ENCODE peak calls at places on chromosomes 2 and 18, in four cellular contexts. A is tibial nerve, D is Peyer's patch, S is ascending aorta. U is an unnamed sample.

GRCh38 chr18:43805646-43806194 is 528.4 kb upstream of the SYT4 start:
- DNase-seq in A (no peak), S (no peak), D (no peak), U (no peak)

GRCh38 chr2:72175636-72176035 is 28.0 kb upstream of the CYP26B1 start:
- DNase-seq in D (no peak), A (no peak), S (no peak), U (no peak)

GRCh38 chr2:31235504-31235902 is 1.6 kb downstream of the EHD3 start:
- DNase-seq in D (no peak), S (peak; percentile 79), A (no peak), U (no peak)

GRCh38 chr2:207166349-207167128 is 791 bp upstream of the KLF7 start:
- DNase-seq in D (peak; percentile 73), A (peak; percentile 76), S (peak; percentile 85), U (no peak)

GRCh38 chr2:73268831-73269685 is 15.2 kb downstream of the FBXO41 start:
- DNase-seq in S (no peak), D (peak; percentile 71), A (no peak), U (no peak)

GRCh38 chr2:189096769-189097447 is 82.7 kb downstream of the COL5A2 start:
- DNase-seq in D (no peak), A (no peak), S (no peak), U (no peak)

GRCh38 chr18:35178260-35178659 is 62.6 kb upstream of the ZNF397 start:
- DNase-seq in D (no peak), S (no peak), A (no peak), U (no peak)

GRCh38 chr2:210318891-210319290 is 3.9 kb upstream of the MYL1 start:
- DNase-seq in S (no peak), D (no peak), A (no peak), U (no peak)

GRCh38 chr2:69214898-69215297 is 172.1 kb downstream of the GFPT1 start:
- DNase-seq in D (no peak), A (peak; percentile 41), S (no peak), U (no peak)

GRCh38 chr2:195575879-195576391 is 81.1 kb upstream of the SLC39A10 start:
- DNase-seq in A (peak; percentile 24), S (no peak), D (peak; percentile 86), U (no peak)
- TF ChIP-seq CTCF in A (peak; percentile 19), S (no peak), D (no peak), U (no peak)

GRCh38 chr2:155368934-155369333 is 670.4 kb downstream of the KCNJ3 start:
- DNase-seq in S (no peak), A (no peak), D (no peak), U (no peak)
- TF ChIP-seq CTCF in S (no peak), A (peak; percentile 33), D (no peak), U (no peak)

DNA sequence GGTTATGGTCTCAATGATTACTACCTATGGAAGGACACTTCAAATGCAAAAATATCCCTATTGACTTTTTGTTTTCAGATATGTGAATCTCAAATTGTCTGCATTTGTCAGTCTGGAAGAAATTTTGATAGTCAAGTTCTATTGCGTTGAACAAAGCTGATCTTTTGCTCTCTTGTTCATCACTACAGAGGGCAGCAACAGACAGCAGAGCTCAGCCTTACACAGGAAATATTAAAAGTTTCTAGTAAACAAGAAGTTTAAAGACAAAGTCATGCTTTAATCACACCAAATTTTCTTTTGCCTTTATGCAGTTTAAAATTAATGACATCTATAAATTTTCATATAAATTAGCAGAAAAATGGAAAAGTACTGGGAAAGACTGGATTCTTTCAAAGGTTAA is 617.5 kb downstream of the NR4A2 start:
- DNase-seq in A (no peak), S (no peak), D (no peak), U (no peak)
- TF ChIP-seq CTCF in A (no peak), S (no peak), D (no peak), U (no peak)

DNA sequence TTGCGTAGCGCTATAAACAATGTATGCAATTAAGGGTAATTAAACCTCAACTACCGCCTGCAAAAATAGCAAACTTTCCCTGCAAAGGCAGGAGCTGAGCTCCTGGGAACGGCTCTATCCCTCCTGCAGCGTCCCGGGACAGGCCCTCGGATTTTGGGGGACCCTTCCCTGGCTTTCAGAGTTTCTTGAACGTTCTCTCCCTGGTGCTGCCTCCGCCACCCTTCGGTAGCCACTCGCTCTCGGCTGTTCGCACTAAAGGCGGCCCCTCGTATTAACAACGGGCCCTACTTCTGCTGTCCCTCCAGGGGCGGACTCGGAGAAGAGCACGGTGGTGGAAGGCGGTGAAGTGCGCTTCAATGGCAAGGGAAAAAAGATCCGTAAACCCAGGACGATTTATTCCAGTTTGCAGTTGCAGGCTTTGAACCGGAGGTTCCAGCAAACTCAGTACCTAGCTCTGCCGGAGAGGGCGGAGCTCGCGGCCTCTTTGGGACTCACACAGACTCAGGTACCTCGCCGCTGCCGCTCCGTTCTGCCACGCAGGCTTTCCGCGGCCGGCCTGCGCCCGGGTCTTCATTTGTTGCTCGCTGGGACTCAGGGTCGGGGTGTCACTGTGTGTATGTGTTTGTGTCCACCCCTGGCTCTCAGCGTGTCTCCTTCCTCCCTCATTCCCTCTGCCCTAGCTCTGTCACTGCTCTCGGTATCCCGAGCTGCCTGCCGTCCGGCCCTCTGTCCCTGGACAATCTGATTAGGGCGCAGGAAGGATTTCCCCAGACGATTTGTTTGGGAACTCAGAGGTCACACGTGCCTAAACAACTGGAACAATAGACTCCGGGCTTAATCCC is 1.3 kb downstream of the DLX1 start:
- DNase-seq in D (peak; percentile 32), A (peak; percentile 5), S (no peak), U (no peak)
- TF ChIP-seq CTCF in D (no peak), A (no peak), S (no peak), U (no peak)

GRCh38 chr2:200308001-200308400 is 1.5 kb downstream of the SPATS2L start:
- DNase-seq in A (no peak), S (no peak), D (no peak), U (no peak)

GRCh38 chr2:200306969-200307811 is 697 bp downstream of the SPATS2L start:
- DNase-seq in S (peak; percentile 70), A (peak; percentile 26), D (peak; percentile 20), U (no peak)

GRCh38 chr2:200306719-200306968 is 151 bp downstream of the SPATS2L start:
- DNase-seq in S (no peak), A (no peak), D (no peak), U (no peak)

GRCh38 chr2:200308421-200309295 is 2.2 kb downstream of the SPATS2L start:
- DNase-seq in A (no peak), S (no peak), D (no peak), U (no peak)

GRCh38 chr2:200305797-200306718 is at the start of gene SPATS2L:
- DNase-seq in A (peak; percentile 56), S (peak; percentile 86), D (peak; percentile 33), U (peak; percentile 55)
- TF ChIP-seq CTCF in A (peak; percentile 18), S (no peak), D (no peak), U (no peak)

DNA sequence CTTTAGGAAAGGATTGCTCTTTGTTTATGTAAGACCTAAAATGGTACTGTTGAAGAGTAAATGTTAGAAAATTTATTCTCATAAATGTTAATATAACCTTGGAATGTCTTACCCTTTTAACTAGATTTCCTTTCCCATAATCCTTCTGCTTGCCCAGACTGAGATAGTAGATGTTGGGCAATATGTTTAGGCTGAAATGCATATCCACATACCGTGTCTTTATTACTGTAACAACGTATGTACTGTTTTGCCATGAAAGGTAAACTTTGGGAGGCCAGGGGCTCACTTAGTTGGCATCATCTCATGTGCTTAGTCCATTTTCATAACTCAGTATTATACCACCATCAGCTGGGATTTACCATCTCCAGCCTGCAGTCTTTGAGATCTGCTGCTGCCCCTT is 17.9 kb upstream of the STON1 start:
- DNase-seq in S (no peak), D (no peak), A (no peak), U (no peak)
- TF ChIP-seq CTCF in S (no peak), D (no peak), A (no peak), U (no peak)